ENCODE peak calls at places on chromosomes 6 and 20, in seven cellular contexts. C, T, Y, M, U, L and Z are unnamed samples.
A peak's percentile ranks its signal among the peaks of the same experiment; 100 is the strongest.

GRCh38 chr6:118876201-118876600 is 17.8 kb upstream of the ASF1A start:
- DNase-seq in C (no peak), T (peak; percentile 12), Y (no peak), M (peak; percentile 44), U (no peak), L (no peak), Z (no peak)

GRCh38 chr6:169864148-169865030 is 113.0 kb downstream of the ERMARD start:
- DNase-seq in C (peak; percentile 65), T (no peak), Y (no peak), M (no peak), U (no peak), L (peak; percentile 11), Z (no peak)

GRCh38 chr6:112801681-112802080 is 454.6 kb downstream of the RFPL4B start:
- DNase-seq in C (no peak), T (no peak), Y (no peak), M (peak; percentile 5), U (no peak), L (no peak), Z (no peak)

GRCh38 chr6:130602151-130602770 is 224.9 kb upstream of the SMLR1 start:
- DNase-seq in C (no peak), T (peak; percentile 92), Y (peak; percentile 94), M (peak; percentile 99), U (no peak), L (no peak), Z (peak; percentile 73)

GRCh38 chr20:13723015-13723414 is 61.7 kb downstream of the ESF1 start:
- DNase-seq in C (no peak), T (peak; percentile 44), Y (no peak), M (no peak), U (no peak), L (no peak), Z (no peak)

GRCh38 chr20:33948480-33948879 is 45.2 kb upstream of the RALY start:
- DNase-seq in C (no peak), T (no peak), Y (no peak), M (no peak), U (no peak), L (peak; percentile 48), Z (no peak)

GRCh38 chr20:12838261-12838866 is 170.4 kb upstream of the SPTLC3 start:
- DNase-seq in C (no peak), T (no peak), Y (no peak), M (no peak), U (no peak), L (no peak), Z (no peak)

GRCh38 chr6:122751291-122751690 is 28.2 kb upstream of the FABP7 start:
- DNase-seq in C (no peak), T (no peak), Y (no peak), M (no peak), U (no peak), L (no peak), Z (no peak)

GRCh38 chr20:61311656-61312387 is 59.8 kb downstream of the CDH4 start:
- DNase-seq in C (no peak), T (no peak), Y (no peak), M (no peak), U (no peak), L (no peak), Z (no peak)

GRCh38 chr6:158284340-158285210 is 27.7 kb upstream of the TULP4 start:
- DNase-seq in C (no peak), T (peak; percentile 70), Y (no peak), M (peak; percentile 96), U (no peak), L (no peak), Z (peak; percentile 75)

GRCh38 chr6:159102373-159103160 is 57.8 kb upstream of the TAGAP start:
- DNase-seq in C (no peak), T (no peak), Y (no peak), M (no peak), U (no peak), L (no peak), Z (no peak)

GRCh38 chr6:5219292-5219691 is 41.5 kb downstream of the LYRM4 start:
- DNase-seq in C (no peak), T (no peak), Y (no peak), M (no peak), U (no peak), L (no peak), Z (no peak)

GRCh38 chr6:134873500-134874388 is 76.2 kb downstream of the ALDH8A1 start:
- DNase-seq in C (no peak), T (no peak), Y (no peak), M (no peak), U (no peak), L (peak; percentile 53), Z (no peak)

GRCh38 chr6:86969573-86969972 is 32.2 kb downstream of the HTR1E start:
- DNase-seq in C (no peak), T (no peak), Y (no peak), M (no peak), U (no peak), L (no peak), Z (no peak)

GRCh38 chr6:44925100-44925739 is 402.9 kb upstream of the RUNX2 start:
- DNase-seq in C (no peak), T (peak; percentile 65), Y (no peak), M (peak; percentile 71), U (no peak), L (peak; percentile 49), Z (no peak)

GRCh38 chr6:167706313-167707109 is 120.2 kb upstream of the AFDN start:
- DNase-seq in C (peak; percentile 72), T (no peak), Y (no peak), M (no peak), U (no peak), L (peak; percentile 50), Z (no peak)

GRCh38 chr20:32539817-32540675 is 45.1 kb downstream of the NOL4L start:
- DNase-seq in C (peak; percentile 87), T (no peak), Y (no peak), M (no peak), U (no peak), L (peak; percentile 73), Z (no peak)

GRCh38 chr6:129748212-129748900 is 38.4 kb upstream of the ARHGAP18 start:
- DNase-seq in C (peak; percentile 66), T (peak; percentile 89), Y (peak; percentile 90), M (peak; percentile 47), U (no peak), L (peak; percentile 91), Z (no peak)

GRCh38 chr6:21753571-21754108 is 160.1 kb downstream of the SOX4 start:
- DNase-seq in C (no peak), T (peak; percentile 82), Y (no peak), M (peak; percentile 96), U (no peak), L (no peak), Z (peak; percentile 90)

GRCh38 chr6:132392792-132393191 is 8.5 kb downstream of the MOXD1 start:
- DNase-seq in C (no peak), T (peak; percentile 52), Y (peak; percentile 51), M (no peak), U (no peak), L (peak; percentile 36), Z (no peak)

GRCh38 chr6:134295953-134296553 is 21.9 kb downstream of the SGK1 start:
- DNase-seq in C (no peak), T (peak; percentile 100), Y (peak; percentile 12), M (peak; percentile 99), U (no peak), L (peak; percentile 47), Z (peak; percentile 86)

GRCh38 chr6:165585060-165585459 is 78.0 kb downstream of the PDE10A start:
- DNase-seq in C (no peak), T (peak; percentile 61), Y (no peak), M (peak; percentile 15), U (no peak), L (no peak), Z (no peak)

GRCh38 chr6:136213853-136214252 is 36.3 kb downstream of the MTFR2 start:
- DNase-seq in C (no peak), T (no peak), Y (no peak), M (no peak), U (no peak), L (no peak), Z (no peak)

GRCh38 chr20:32626859-32627636 is 41.9 kb upstream of the NOL4L start:
- DNase-seq in C (peak; percentile 79), T (no peak), Y (no peak), M (no peak), U (no peak), L (no peak), Z (no peak)

GRCh38 chr20:50668798-50669197 is 22.5 kb downstream of the RIPOR3 start:
- DNase-seq in C (no peak), T (no peak), Y (no peak), M (no peak), U (no peak), L (no peak), Z (no peak)

GRCh38 chr20:44069203-44069931 is 117.6 kb downstream of the JPH2 start:
- DNase-seq in C (peak; percentile 91), T (no peak), Y (no peak), M (no peak), U (no peak), L (peak; percentile 82), Z (no peak)

GRCh38 chr6:4074478-4075235 is 4.3 kb downstream of the FAM217A start:
- DNase-seq in C (no peak), T (no peak), Y (no peak), M (no peak), U (no peak), L (no peak), Z (no peak)

GRCh38 chr6:142195862-142196536 is 48.9 kb downstream of the VTA1 start:
- DNase-seq in C (no peak), T (peak; percentile 25), Y (no peak), M (peak; percentile 21), U (no peak), L (no peak), Z (no peak)

GRCh38 chr20:62352402-62353288 is 14.5 kb downstream of the LAMA5 start:
- DNase-seq in C (no peak), T (no peak), Y (no peak), M (peak; percentile 59), U (peak; percentile 96), L (no peak), Z (no peak)

GRCh38 chr6:18016133-18016532 is 28.7 kb upstream of the KIF13A start:
- DNase-seq in C (no peak), T (no peak), Y (no peak), M (peak; percentile 40), U (no peak), L (no peak), Z (no peak)

GRCh38 chr20:4916991-4917881 is 84.1 kb downstream of the SLC23A2 start:
- DNase-seq in C (no peak), T (peak; percentile 35), Y (no peak), M (peak; percentile 72), U (no peak), L (no peak), Z (no peak)
- TF ChIP-seq CTCF in C (no peak), T (no peak), Y (no peak), M (no peak), U (no peak), L (no peak), Z (no peak)

GRCh38 chr20:47304287-47304686 is 52.2 kb downstream of the ZMYND8 start:
- DNase-seq in C (no peak), T (peak; percentile 53), Y (no peak), M (no peak), U (no peak), L (no peak), Z (no peak)
- TF ChIP-seq CTCF in C (no peak), T (peak; percentile 27), Y (no peak), M (peak; percentile 28), U (no peak), L (no peak), Z (peak; percentile 22)

GRCh38 chr6:145028144-145028818 is 707.0 kb downstream of the EPM2A start:
- DNase-seq in C (no peak), T (peak; percentile 65), Y (peak; percentile 71), M (no peak), U (no peak), L (peak; percentile 43), Z (no peak)
- TF ChIP-seq CTCF in C (no peak), T (peak; percentile 62), Y (peak; percentile 76), M (peak; percentile 65), U (peak; percentile 55), L (peak; percentile 42), Z (peak; percentile 58)

GRCh38 chr6:33248932-33249731 is 22.5 kb downstream of the VPS52 start:
- DNase-seq in C (peak; percentile 98), T (peak; percentile 99), Y (peak; percentile 99), M (peak; percentile 99), U (peak; percentile 98), L (peak; percentile 99), Z (peak; percentile 98)
- TF ChIP-seq CTCF in C (peak; percentile 28), T (peak; percentile 5), Y (no peak), M (no peak), U (no peak), L (no peak), Z (peak; percentile 13)